ENCODE peak calls at places on chromosomes 12 and 14, in nine cellular contexts. One of them, this sample, is unnamed.

GRCh38 chr12:50224026-50224692 is 57.0 kb upstream of the CERS5 start:
- DNase-seq in stimulated activated CD8-positive, alpha-beta memory T cell treated with anti-CD3 and anti-CD28 coated beads, Interleukin-15, amount 100 ng/mL, for 24 hours: no peak
- DNase-seq in hepatocyte: peak; percentile 55
- DNase-seq in GDM1: no peak
- DNase-seq in NCI-H226: peak; percentile 72
- DNase-seq in nephron progenitor cell: no peak
- DNase-seq in Jurkat, Clone E6-1: no peak
- DNase-seq in astrocyte: peak; percentile 71
- DNase-seq in activated T-helper 1 cell treated with anti-CD3 and anti-CD28 coated beads, Interleukin-12 subunit alpha, Interleukin-12 subunit beta, Interleukin-2, Interleukin-4 antibody, amounts not matched to agents 30 ng/mL and 10 ng/mL and 1 ng/mL, durations not matched to agents 14 hours and 24 hours and 36 hours: no peak
- DNase-seq in this sample: no peak

GRCh38 chr12:111219440-111219839 is 149.5 kb downstream of the PHETA1 start:
- DNase-seq in stimulated activated CD8-positive, alpha-beta memory T cell treated with anti-CD3 and anti-CD28 coated beads, Interleukin-15, amount 100 ng/mL, for 24 hours: no peak
- DNase-seq in hepatocyte: no peak
- DNase-seq in GDM1: no peak
- DNase-seq in NCI-H226: no peak
- DNase-seq in nephron progenitor cell: no peak
- DNase-seq in Jurkat, Clone E6-1: no peak
- DNase-seq in astrocyte: no peak
- DNase-seq in activated T-helper 1 cell treated with anti-CD3 and anti-CD28 coated beads, Interleukin-12 subunit alpha, Interleukin-12 subunit beta, Interleukin-2, Interleukin-4 antibody, amounts not matched to agents 30 ng/mL and 10 ng/mL and 1 ng/mL, durations not matched to agents 14 hours and 24 hours and 36 hours: no peak
- DNase-seq in this sample: no peak

GRCh38 chr12:104975621-104976343 is 10.3 kb upstream of the NOPCHAP1 start:
- DNase-seq in stimulated activated CD8-positive, alpha-beta memory T cell treated with anti-CD3 and anti-CD28 coated beads, Interleukin-15, amount 100 ng/mL, for 24 hours: no peak
- DNase-seq in hepatocyte: no peak
- DNase-seq in GDM1: no peak
- DNase-seq in NCI-H226: peak; percentile 64
- DNase-seq in nephron progenitor cell: no peak
- DNase-seq in Jurkat, Clone E6-1: no peak
- DNase-seq in astrocyte: peak; percentile 44
- DNase-seq in activated T-helper 1 cell treated with anti-CD3 and anti-CD28 coated beads, Interleukin-12 subunit alpha, Interleukin-12 subunit beta, Interleukin-2, Interleukin-4 antibody, amounts not matched to agents 30 ng/mL and 10 ng/mL and 1 ng/mL, durations not matched to agents 14 hours and 24 hours and 36 hours: no peak
- DNase-seq in this sample: peak; percentile 56

GRCh38 chr14:99754141-99755067 is 38.8 kb upstream of the EML1 start:
- DNase-seq in stimulated activated CD8-positive, alpha-beta memory T cell treated with anti-CD3 and anti-CD28 coated beads, Interleukin-15, amount 100 ng/mL, for 24 hours: no peak
- DNase-seq in hepatocyte: no peak
- DNase-seq in GDM1: no peak
- DNase-seq in NCI-H226: no peak
- DNase-seq in nephron progenitor cell: no peak
- DNase-seq in Jurkat, Clone E6-1: no peak
- DNase-seq in astrocyte: peak; percentile 39
- DNase-seq in activated T-helper 1 cell treated with anti-CD3 and anti-CD28 coated beads, Interleukin-12 subunit alpha, Interleukin-12 subunit beta, Interleukin-2, Interleukin-4 antibody, amounts not matched to agents 30 ng/mL and 10 ng/mL and 1 ng/mL, durations not matched to agents 14 hours and 24 hours and 36 hours: no peak
- DNase-seq in this sample: no peak

GRCh38 chr12:117986705-117987469 is 18.1 kb upstream of the KSR2 start:
- DNase-seq in stimulated activated CD8-positive, alpha-beta memory T cell treated with anti-CD3 and anti-CD28 coated beads, Interleukin-15, amount 100 ng/mL, for 24 hours: no peak
- DNase-seq in hepatocyte: no peak
- DNase-seq in GDM1: no peak
- DNase-seq in NCI-H226: peak; percentile 32
- DNase-seq in nephron progenitor cell: no peak
- DNase-seq in Jurkat, Clone E6-1: no peak
- DNase-seq in astrocyte: peak; percentile 81
- DNase-seq in activated T-helper 1 cell treated with anti-CD3 and anti-CD28 coated beads, Interleukin-12 subunit alpha, Interleukin-12 subunit beta, Interleukin-2, Interleukin-4 antibody, amounts not matched to agents 30 ng/mL and 10 ng/mL and 1 ng/mL, durations not matched to agents 14 hours and 24 hours and 36 hours: no peak
- DNase-seq in this sample: peak; percentile 52

GRCh38 chr14:99728231-99728920 is 44.3 kb downstream of the CYP46A1 start:
- DNase-seq in stimulated activated CD8-positive, alpha-beta memory T cell treated with anti-CD3 and anti-CD28 coated beads, Interleukin-15, amount 100 ng/mL, for 24 hours: no peak
- DNase-seq in hepatocyte: no peak
- DNase-seq in GDM1: no peak
- DNase-seq in NCI-H226: no peak
- DNase-seq in nephron progenitor cell: no peak
- DNase-seq in Jurkat, Clone E6-1: no peak
- DNase-seq in astrocyte: no peak
- DNase-seq in activated T-helper 1 cell treated with anti-CD3 and anti-CD28 coated beads, Interleukin-12 subunit alpha, Interleukin-12 subunit beta, Interleukin-2, Interleukin-4 antibody, amounts not matched to agents 30 ng/mL and 10 ng/mL and 1 ng/mL, durations not matched to agents 14 hours and 24 hours and 36 hours: no peak
- DNase-seq in this sample: no peak

GRCh38 chr12:4278582-4278939 is 5.0 kb downstream of the CCND2 start:
- DNase-seq in stimulated activated CD8-positive, alpha-beta memory T cell treated with anti-CD3 and anti-CD28 coated beads, Interleukin-15, amount 100 ng/mL, for 24 hours: no peak
- DNase-seq in hepatocyte: peak; percentile 71
- DNase-seq in GDM1: no peak
- DNase-seq in NCI-H226: no peak
- DNase-seq in nephron progenitor cell: peak; percentile 16
- DNase-seq in Jurkat, Clone E6-1: no peak
- DNase-seq in astrocyte: no peak
- DNase-seq in activated T-helper 1 cell treated with anti-CD3 and anti-CD28 coated beads, Interleukin-12 subunit alpha, Interleukin-12 subunit beta, Interleukin-2, Interleukin-4 antibody, amounts not matched to agents 30 ng/mL and 10 ng/mL and 1 ng/mL, durations not matched to agents 14 hours and 24 hours and 36 hours: no peak
- DNase-seq in this sample: peak; percentile 54

GRCh38 chr12:121799175-121799841 is 4.5 kb upstream of the SETD1B start:
- DNase-seq in stimulated activated CD8-positive, alpha-beta memory T cell treated with anti-CD3 and anti-CD28 coated beads, Interleukin-15, amount 100 ng/mL, for 24 hours: no peak
- DNase-seq in hepatocyte: peak; percentile 85
- DNase-seq in GDM1: peak; percentile 22
- DNase-seq in NCI-H226: peak; percentile 76
- DNase-seq in nephron progenitor cell: peak; percentile 57
- DNase-seq in Jurkat, Clone E6-1: no peak
- DNase-seq in astrocyte: peak; percentile 86
- DNase-seq in activated T-helper 1 cell treated with anti-CD3 and anti-CD28 coated beads, Interleukin-12 subunit alpha, Interleukin-12 subunit beta, Interleukin-2, Interleukin-4 antibody, amounts not matched to agents 30 ng/mL and 10 ng/mL and 1 ng/mL, durations not matched to agents 14 hours and 24 hours and 36 hours: peak; percentile 39
- DNase-seq in this sample: peak; percentile 75

GRCh38 chr12:67853204-67853603 is 136.0 kb upstream of the IFNG-AS1 start:
- DNase-seq in stimulated activated CD8-positive, alpha-beta memory T cell treated with anti-CD3 and anti-CD28 coated beads, Interleukin-15, amount 100 ng/mL, for 24 hours: no peak
- DNase-seq in hepatocyte: no peak
- DNase-seq in GDM1: no peak
- DNase-seq in NCI-H226: no peak
- DNase-seq in nephron progenitor cell: no peak
- DNase-seq in Jurkat, Clone E6-1: no peak
- DNase-seq in astrocyte: peak; percentile 69
- DNase-seq in activated T-helper 1 cell treated with anti-CD3 and anti-CD28 coated beads, Interleukin-12 subunit alpha, Interleukin-12 subunit beta, Interleukin-2, Interleukin-4 antibody, amounts not matched to agents 30 ng/mL and 10 ng/mL and 1 ng/mL, durations not matched to agents 14 hours and 24 hours and 36 hours: no peak
- DNase-seq in this sample: no peak

GRCh38 chr12:47547077-47547476 is 158.8 kb downstream of the RPAP3 start:
- DNase-seq in stimulated activated CD8-positive, alpha-beta memory T cell treated with anti-CD3 and anti-CD28 coated beads, Interleukin-15, amount 100 ng/mL, for 24 hours: no peak
- DNase-seq in hepatocyte: no peak
- DNase-seq in GDM1: no peak
- DNase-seq in NCI-H226: peak; percentile 23
- DNase-seq in nephron progenitor cell: no peak
- DNase-seq in Jurkat, Clone E6-1: no peak
- DNase-seq in astrocyte: peak; percentile 30
- DNase-seq in activated T-helper 1 cell treated with anti-CD3 and anti-CD28 coated beads, Interleukin-12 subunit alpha, Interleukin-12 subunit beta, Interleukin-2, Interleukin-4 antibody, amounts not matched to agents 30 ng/mL and 10 ng/mL and 1 ng/mL, durations not matched to agents 14 hours and 24 hours and 36 hours: no peak
- DNase-seq in this sample: no peak

GRCh38 chr12:27190761-27191160 is 53.3 kb upstream of the STK38L start:
- DNase-seq in stimulated activated CD8-positive, alpha-beta memory T cell treated with anti-CD3 and anti-CD28 coated beads, Interleukin-15, amount 100 ng/mL, for 24 hours: no peak
- DNase-seq in hepatocyte: no peak
- DNase-seq in GDM1: no peak
- DNase-seq in NCI-H226: no peak
- DNase-seq in nephron progenitor cell: no peak
- DNase-seq in Jurkat, Clone E6-1: no peak
- DNase-seq in astrocyte: peak; percentile 91
- DNase-seq in activated T-helper 1 cell treated with anti-CD3 and anti-CD28 coated beads, Interleukin-12 subunit alpha, Interleukin-12 subunit beta, Interleukin-2, Interleukin-4 antibody, amounts not matched to agents 30 ng/mL and 10 ng/mL and 1 ng/mL, durations not matched to agents 14 hours and 24 hours and 36 hours: no peak
- DNase-seq in this sample: no peak

GRCh38 chr12:131210506-131211278 is 257.0 kb downstream of the ADGRD1 start:
- DNase-seq in stimulated activated CD8-positive, alpha-beta memory T cell treated with anti-CD3 and anti-CD28 coated beads, Interleukin-15, amount 100 ng/mL, for 24 hours: no peak
- DNase-seq in hepatocyte: no peak
- DNase-seq in GDM1: no peak
- DNase-seq in NCI-H226: no peak
- DNase-seq in nephron progenitor cell: no peak
- DNase-seq in Jurkat, Clone E6-1: no peak
- DNase-seq in astrocyte: no peak
- DNase-seq in activated T-helper 1 cell treated with anti-CD3 and anti-CD28 coated beads, Interleukin-12 subunit alpha, Interleukin-12 subunit beta, Interleukin-2, Interleukin-4 antibody, amounts not matched to agents 30 ng/mL and 10 ng/mL and 1 ng/mL, durations not matched to agents 14 hours and 24 hours and 36 hours: no peak
- DNase-seq in this sample: no peak

GRCh38 chr12:118237908-118238307 is 102.0 kb downstream of the PEBP1 start:
- DNase-seq in stimulated activated CD8-positive, alpha-beta memory T cell treated with anti-CD3 and anti-CD28 coated beads, Interleukin-15, amount 100 ng/mL, for 24 hours: no peak
- DNase-seq in hepatocyte: peak; percentile 7
- DNase-seq in GDM1: no peak
- DNase-seq in NCI-H226: peak; percentile 57
- DNase-seq in nephron progenitor cell: no peak
- DNase-seq in Jurkat, Clone E6-1: no peak
- DNase-seq in astrocyte: peak; percentile 77
- DNase-seq in activated T-helper 1 cell treated with anti-CD3 and anti-CD28 coated beads, Interleukin-12 subunit alpha, Interleukin-12 subunit beta, Interleukin-2, Interleukin-4 antibody, amounts not matched to agents 30 ng/mL and 10 ng/mL and 1 ng/mL, durations not matched to agents 14 hours and 24 hours and 36 hours: no peak
- DNase-seq in this sample: no peak

GRCh38 chr14:81269100-81269978 is 48.6 kb upstream of the GTF2A1 start:
- DNase-seq in stimulated activated CD8-positive, alpha-beta memory T cell treated with anti-CD3 and anti-CD28 coated beads, Interleukin-15, amount 100 ng/mL, for 24 hours: no peak
- DNase-seq in hepatocyte: peak; percentile 76
- DNase-seq in GDM1: peak; percentile 4
- DNase-seq in NCI-H226: peak; percentile 61
- DNase-seq in nephron progenitor cell: peak; percentile 33
- DNase-seq in Jurkat, Clone E6-1: peak; percentile 75
- DNase-seq in astrocyte: peak; percentile 52
- DNase-seq in activated T-helper 1 cell treated with anti-CD3 and anti-CD28 coated beads, Interleukin-12 subunit alpha, Interleukin-12 subunit beta, Interleukin-2, Interleukin-4 antibody, amounts not matched to agents 30 ng/mL and 10 ng/mL and 1 ng/mL, durations not matched to agents 14 hours and 24 hours and 36 hours: no peak
- DNase-seq in this sample: peak; percentile 66

GRCh38 chr12:1660304-1661187 is 30.3 kb upstream of the ADIPOR2 start:
- DNase-seq in stimulated activated CD8-positive, alpha-beta memory T cell treated with anti-CD3 and anti-CD28 coated beads, Interleukin-15, amount 100 ng/mL, for 24 hours: no peak
- DNase-seq in hepatocyte: peak; percentile 79
- DNase-seq in GDM1: no peak
- DNase-seq in NCI-H226: no peak
- DNase-seq in nephron progenitor cell: no peak
- DNase-seq in Jurkat, Clone E6-1: no peak
- DNase-seq in astrocyte: no peak
- DNase-seq in activated T-helper 1 cell treated with anti-CD3 and anti-CD28 coated beads, Interleukin-12 subunit alpha, Interleukin-12 subunit beta, Interleukin-2, Interleukin-4 antibody, amounts not matched to agents 30 ng/mL and 10 ng/mL and 1 ng/mL, durations not matched to agents 14 hours and 24 hours and 36 hours: no peak
- DNase-seq in this sample: peak; percentile 21

GRCh38 chr14:103547941-103548462 is 14.5 kb downstream of the BAG5 start:
- DNase-seq in stimulated activated CD8-positive, alpha-beta memory T cell treated with anti-CD3 and anti-CD28 coated beads, Interleukin-15, amount 100 ng/mL, for 24 hours: no peak
- DNase-seq in hepatocyte: no peak
- DNase-seq in GDM1: no peak
- DNase-seq in NCI-H226: no peak
- DNase-seq in nephron progenitor cell: no peak
- DNase-seq in Jurkat, Clone E6-1: no peak
- DNase-seq in astrocyte: no peak
- DNase-seq in activated T-helper 1 cell treated with anti-CD3 and anti-CD28 coated beads, Interleukin-12 subunit alpha, Interleukin-12 subunit beta, Interleukin-2, Interleukin-4 antibody, amounts not matched to agents 30 ng/mL and 10 ng/mL and 1 ng/mL, durations not matched to agents 14 hours and 24 hours and 36 hours: no peak
- DNase-seq in this sample: no peak

GRCh38 chr12:57008113-57008687 is 1.9 kb upstream of the ZBTB39 start:
- DNase-seq in stimulated activated CD8-positive, alpha-beta memory T cell treated with anti-CD3 and anti-CD28 coated beads, Interleukin-15, amount 100 ng/mL, for 24 hours: no peak
- DNase-seq in hepatocyte: peak; percentile 75
- DNase-seq in GDM1: peak; percentile 59
- DNase-seq in NCI-H226: peak; percentile 40
- DNase-seq in nephron progenitor cell: no peak
- DNase-seq in Jurkat, Clone E6-1: peak; percentile 85
- DNase-seq in astrocyte: peak; percentile 41
- DNase-seq in activated T-helper 1 cell treated with anti-CD3 and anti-CD28 coated beads, Interleukin-12 subunit alpha, Interleukin-12 subunit beta, Interleukin-2, Interleukin-4 antibody, amounts not matched to agents 30 ng/mL and 10 ng/mL and 1 ng/mL, durations not matched to agents 14 hours and 24 hours and 36 hours: no peak
- DNase-seq in this sample: peak; percentile 70

GRCh38 chr12:31629756-31630732 is 29.4 kb upstream of the ETFBKMT start:
- DNase-seq in stimulated activated CD8-positive, alpha-beta memory T cell treated with anti-CD3 and anti-CD28 coated beads, Interleukin-15, amount 100 ng/mL, for 24 hours: no peak
- DNase-seq in hepatocyte: peak; percentile 18
- DNase-seq in GDM1: no peak
- DNase-seq in NCI-H226: no peak
- DNase-seq in nephron progenitor cell: peak; percentile 22
- DNase-seq in Jurkat, Clone E6-1: no peak
- DNase-seq in astrocyte: peak; percentile 83
- DNase-seq in activated T-helper 1 cell treated with anti-CD3 and anti-CD28 coated beads, Interleukin-12 subunit alpha, Interleukin-12 subunit beta, Interleukin-2, Interleukin-4 antibody, amounts not matched to agents 30 ng/mL and 10 ng/mL and 1 ng/mL, durations not matched to agents 14 hours and 24 hours and 36 hours: no peak
- DNase-seq in this sample: no peak

GRCh38 chr12:45674583-45674982 is 54.9 kb upstream of the ARID2 start:
- DNase-seq in stimulated activated CD8-positive, alpha-beta memory T cell treated with anti-CD3 and anti-CD28 coated beads, Interleukin-15, amount 100 ng/mL, for 24 hours: no peak
- DNase-seq in hepatocyte: peak; percentile 28
- DNase-seq in GDM1: no peak
- DNase-seq in NCI-H226: peak; percentile 96
- DNase-seq in nephron progenitor cell: no peak
- DNase-seq in Jurkat, Clone E6-1: no peak
- DNase-seq in astrocyte: peak; percentile 89
- DNase-seq in activated T-helper 1 cell treated with anti-CD3 and anti-CD28 coated beads, Interleukin-12 subunit alpha, Interleukin-12 subunit beta, Interleukin-2, Interleukin-4 antibody, amounts not matched to agents 30 ng/mL and 10 ng/mL and 1 ng/mL, durations not matched to agents 14 hours and 24 hours and 36 hours: no peak
- DNase-seq in this sample: no peak

GRCh38 chr14:74083161-74083560 is 1.1 kb downstream of the ALDH6A1 start:
- DNase-seq in stimulated activated CD8-positive, alpha-beta memory T cell treated with anti-CD3 and anti-CD28 coated beads, Interleukin-15, amount 100 ng/mL, for 24 hours: no peak
- DNase-seq in hepatocyte: peak; percentile 26
- DNase-seq in GDM1: no peak
- DNase-seq in NCI-H226: no peak
- DNase-seq in nephron progenitor cell: no peak
- DNase-seq in Jurkat, Clone E6-1: no peak
- DNase-seq in astrocyte: no peak
- DNase-seq in activated T-helper 1 cell treated with anti-CD3 and anti-CD28 coated beads, Interleukin-12 subunit alpha, Interleukin-12 subunit beta, Interleukin-2, Interleukin-4 antibody, amounts not matched to agents 30 ng/mL and 10 ng/mL and 1 ng/mL, durations not matched to agents 14 hours and 24 hours and 36 hours: no peak
- DNase-seq in this sample: peak; percentile 60

GRCh38 chr12:111404362-111405148 is 1.2 kb upstream of the SH2B3 start:
- DNase-seq in stimulated activated CD8-positive, alpha-beta memory T cell treated with anti-CD3 and anti-CD28 coated beads, Interleukin-15, amount 100 ng/mL, for 24 hours: no peak
- DNase-seq in hepatocyte: peak; percentile 71
- DNase-seq in GDM1: peak; percentile 22
- DNase-seq in NCI-H226: peak; percentile 22
- DNase-seq in nephron progenitor cell: peak; percentile 33
- DNase-seq in Jurkat, Clone E6-1: peak; percentile 34
- DNase-seq in astrocyte: no peak
- DNase-seq in activated T-helper 1 cell treated with anti-CD3 and anti-CD28 coated beads, Interleukin-12 subunit alpha, Interleukin-12 subunit beta, Interleukin-2, Interleukin-4 antibody, amounts not matched to agents 30 ng/mL and 10 ng/mL and 1 ng/mL, durations not matched to agents 14 hours and 24 hours and 36 hours: peak; percentile 51
- DNase-seq in this sample: no peak

GRCh38 chr12:67034110-67034879 is 234.9 kb upstream of the CAND1 start:
- DNase-seq in stimulated activated CD8-positive, alpha-beta memory T cell treated with anti-CD3 and anti-CD28 coated beads, Interleukin-15, amount 100 ng/mL, for 24 hours: no peak
- DNase-seq in hepatocyte: no peak
- DNase-seq in GDM1: no peak
- DNase-seq in NCI-H226: peak; percentile 79
- DNase-seq in nephron progenitor cell: no peak
- DNase-seq in Jurkat, Clone E6-1: no peak
- DNase-seq in astrocyte: peak; percentile 55
- DNase-seq in activated T-helper 1 cell treated with anti-CD3 and anti-CD28 coated beads, Interleukin-12 subunit alpha, Interleukin-12 subunit beta, Interleukin-2, Interleukin-4 antibody, amounts not matched to agents 30 ng/mL and 10 ng/mL and 1 ng/mL, durations not matched to agents 14 hours and 24 hours and 36 hours: no peak
- DNase-seq in this sample: no peak

GRCh38 chr14:100274250-100274649 is 32.0 kb downstream of the SLC25A29 start:
- DNase-seq in stimulated activated CD8-positive, alpha-beta memory T cell treated with anti-CD3 and anti-CD28 coated beads, Interleukin-15, amount 100 ng/mL, for 24 hours: no peak
- DNase-seq in hepatocyte: no peak
- DNase-seq in GDM1: no peak
- DNase-seq in NCI-H226: no peak
- DNase-seq in nephron progenitor cell: no peak
- DNase-seq in Jurkat, Clone E6-1: no peak
- DNase-seq in astrocyte: no peak
- DNase-seq in activated T-helper 1 cell treated with anti-CD3 and anti-CD28 coated beads, Interleukin-12 subunit alpha, Interleukin-12 subunit beta, Interleukin-2, Interleukin-4 antibody, amounts not matched to agents 30 ng/mL and 10 ng/mL and 1 ng/mL, durations not matched to agents 14 hours and 24 hours and 36 hours: no peak
- DNase-seq in this sample: no peak

GRCh38 chr14:47678993-47679392 is 3.6 kb upstream of the MDGA2 start:
- DNase-seq in stimulated activated CD8-positive, alpha-beta memory T cell treated with anti-CD3 and anti-CD28 coated beads, Interleukin-15, amount 100 ng/mL, for 24 hours: no peak
- DNase-seq in hepatocyte: no peak
- DNase-seq in GDM1: no peak
- DNase-seq in NCI-H226: no peak
- DNase-seq in nephron progenitor cell: no peak
- DNase-seq in Jurkat, Clone E6-1: no peak
- DNase-seq in astrocyte: no peak
- DNase-seq in activated T-helper 1 cell treated with anti-CD3 and anti-CD28 coated beads, Interleukin-12 subunit alpha, Interleukin-12 subunit beta, Interleukin-2, Interleukin-4 antibody, amounts not matched to agents 30 ng/mL and 10 ng/mL and 1 ng/mL, durations not matched to agents 14 hours and 24 hours and 36 hours: no peak
- DNase-seq in this sample: no peak

GRCh38 chr14:73250781-73251500 is 13.6 kb downstream of the PAPLN start:
- DNase-seq in stimulated activated CD8-positive, alpha-beta memory T cell treated with anti-CD3 and anti-CD28 coated beads, Interleukin-15, amount 100 ng/mL, for 24 hours: no peak
- DNase-seq in hepatocyte: no peak
- DNase-seq in GDM1: no peak
- DNase-seq in NCI-H226: no peak
- DNase-seq in nephron progenitor cell: no peak
- DNase-seq in Jurkat, Clone E6-1: no peak
- DNase-seq in astrocyte: no peak
- DNase-seq in activated T-helper 1 cell treated with anti-CD3 and anti-CD28 coated beads, Interleukin-12 subunit alpha, Interleukin-12 subunit beta, Interleukin-2, Interleukin-4 antibody, amounts not matched to agents 30 ng/mL and 10 ng/mL and 1 ng/mL, durations not matched to agents 14 hours and 24 hours and 36 hours: no peak
- DNase-seq in this sample: no peak

GRCh38 chr12:132827763-132828703 is 636 bp downstream of the GOLGA3 start:
- DNase-seq in stimulated activated CD8-positive, alpha-beta memory T cell treated with anti-CD3 and anti-CD28 coated beads, Interleukin-15, amount 100 ng/mL, for 24 hours: peak; percentile 22
- DNase-seq in hepatocyte: peak; percentile 49
- DNase-seq in GDM1: no peak
- DNase-seq in NCI-H226: peak; percentile 23
- DNase-seq in nephron progenitor cell: no peak
- DNase-seq in Jurkat, Clone E6-1: no peak
- DNase-seq in astrocyte: peak; percentile 81
- DNase-seq in activated T-helper 1 cell treated with anti-CD3 and anti-CD28 coated beads, Interleukin-12 subunit alpha, Interleukin-12 subunit beta, Interleukin-2, Interleukin-4 antibody, amounts not matched to agents 30 ng/mL and 10 ng/mL and 1 ng/mL, durations not matched to agents 14 hours and 24 hours and 36 hours: no peak
- DNase-seq in this sample: peak; percentile 50

This sample was measured in MV-4-11.